ENCODE peak calls at places on chromosome 17, in eight cellular contexts. One of them, this sample, is unnamed.
A peak's percentile ranks its signal among the peaks of the same experiment; 100 is the strongest.

GRCh38 chr17:70775667-70776066 is 606.3 kb downstream of the KCNJ2 start:
- DNase-seq in AG09309: no peak
- DNase-seq in chondrocyte: no peak
- DNase-seq in GM12865: no peak
- DNase-seq in progenitor cell of endocrine pancreas: no peak
- DNase-seq in adrenal gland: no peak
- DNase-seq in H1: no peak
- DNase-seq in A549: no peak
- DNase-seq in this sample: no peak

GRCh38 chr17:48835971-48836370 is 5.1 kb downstream of the CALCOCO2 start:
- DNase-seq in AG09309: no peak
- DNase-seq in chondrocyte: no peak
- DNase-seq in GM12865: peak; percentile 65
- DNase-seq in progenitor cell of endocrine pancreas: no peak
- DNase-seq in adrenal gland: no peak
- DNase-seq in H1: no peak
- DNase-seq in A549: no peak
- DNase-seq in this sample: no peak

GRCh38 chr17:28347261-28347891 is 10.0 kb downstream of the POLDIP2 start:
- DNase-seq in AG09309: peak; percentile 83
- DNase-seq in chondrocyte: no peak
- DNase-seq in GM12865: no peak
- DNase-seq in progenitor cell of endocrine pancreas: no peak
- DNase-seq in adrenal gland: no peak
- DNase-seq in H1: no peak
- DNase-seq in A549: no peak
- DNase-seq in this sample: peak; percentile 75

GRCh38 chr17:72338847-72339790 is 218.3 kb downstream of the SOX9 start:
- DNase-seq in AG09309: peak; percentile 69
- DNase-seq in chondrocyte: no peak
- DNase-seq in GM12865: no peak
- DNase-seq in progenitor cell of endocrine pancreas: no peak
- DNase-seq in adrenal gland: no peak
- DNase-seq in H1: no peak
- DNase-seq in A549: peak; percentile 53
- DNase-seq in this sample: peak; percentile 40

GRCh38 chr17:46901291-46901690 is 21.7 kb upstream of the GOSR2 start:
- DNase-seq in AG09309: no peak
- DNase-seq in chondrocyte: no peak
- DNase-seq in GM12865: no peak
- DNase-seq in progenitor cell of endocrine pancreas: no peak
- DNase-seq in adrenal gland: no peak
- DNase-seq in H1: no peak
- DNase-seq in A549: no peak
- DNase-seq in this sample: no peak

GRCh38 chr17:42541041-42541833 is 5.2 kb downstream of the NAGLU start:
- DNase-seq in AG09309: no peak
- DNase-seq in chondrocyte: no peak
- DNase-seq in GM12865: no peak
- DNase-seq in progenitor cell of endocrine pancreas: no peak
- DNase-seq in adrenal gland: no peak
- DNase-seq in H1: no peak
- DNase-seq in A549: no peak
- DNase-seq in this sample: no peak

GRCh38 chr17:77644981-77645380 is 313.5 kb upstream of the TNRC6C start:
- DNase-seq in AG09309: no peak
- DNase-seq in chondrocyte: no peak
- DNase-seq in GM12865: no peak
- DNase-seq in progenitor cell of endocrine pancreas: no peak
- DNase-seq in adrenal gland: no peak
- DNase-seq in H1: no peak
- DNase-seq in A549: no peak
- DNase-seq in this sample: no peak

GRCh38 chr17:36616391-36617029 is 15.1 kb downstream of the MRM1 start:
- DNase-seq in AG09309: no peak
- DNase-seq in chondrocyte: no peak
- DNase-seq in GM12865: no peak
- DNase-seq in progenitor cell of endocrine pancreas: no peak
- DNase-seq in adrenal gland: no peak
- DNase-seq in H1: no peak
- DNase-seq in A549: no peak
- DNase-seq in this sample: no peak

GRCh38 chr17:5788266-5788900 is 204.1 kb upstream of the NLRP1 start:
- DNase-seq in AG09309: no peak
- DNase-seq in chondrocyte: no peak
- DNase-seq in GM12865: no peak
- DNase-seq in progenitor cell of endocrine pancreas: no peak
- DNase-seq in adrenal gland: no peak
- DNase-seq in H1: no peak
- DNase-seq in A549: no peak
- DNase-seq in this sample: no peak

GRCh38 chr17:68424861-68425260 is 32.4 kb downstream of the WIPI1 start:
- DNase-seq in AG09309: no peak
- DNase-seq in chondrocyte: no peak
- DNase-seq in GM12865: no peak
- DNase-seq in progenitor cell of endocrine pancreas: no peak
- DNase-seq in adrenal gland: no peak
- DNase-seq in H1: no peak
- DNase-seq in A549: no peak
- DNase-seq in this sample: no peak

GRCh38 chr17:74704536-74704935 is 8.2 kb downstream of the CD300LF start:
- DNase-seq in AG09309: no peak
- DNase-seq in chondrocyte: no peak
- DNase-seq in GM12865: no peak
- DNase-seq in progenitor cell of endocrine pancreas: no peak
- DNase-seq in adrenal gland: no peak
- DNase-seq in H1: no peak
- DNase-seq in A549: no peak
- DNase-seq in this sample: no peak

GRCh38 chr17:36641877-36642845 is 40.8 kb downstream of the MRM1 start:
- DNase-seq in AG09309: no peak
- DNase-seq in chondrocyte: no peak
- DNase-seq in GM12865: no peak
- DNase-seq in progenitor cell of endocrine pancreas: peak; percentile 25
- DNase-seq in adrenal gland: no peak
- DNase-seq in H1: no peak
- DNase-seq in A549: peak; percentile 22
- DNase-seq in this sample: no peak

GRCh38 chr17:10036511-10037061 is 131.5 kb upstream of the RCVRN start:
- DNase-seq in AG09309: no peak
- DNase-seq in chondrocyte: no peak
- DNase-seq in GM12865: no peak
- DNase-seq in progenitor cell of endocrine pancreas: no peak
- DNase-seq in adrenal gland: no peak
- DNase-seq in H1: no peak
- DNase-seq in A549: no peak
- DNase-seq in this sample: no peak

GRCh38 chr17:79220715-79221291 is 146.2 kb downstream of the ENGASE start:
- DNase-seq in AG09309: no peak
- DNase-seq in chondrocyte: no peak
- DNase-seq in GM12865: no peak
- DNase-seq in progenitor cell of endocrine pancreas: no peak
- DNase-seq in adrenal gland: no peak
- DNase-seq in H1: no peak
- DNase-seq in A549: no peak
- DNase-seq in this sample: no peak

GRCh38 chr17:79851461-79851817 is 12.2 kb upstream of the CBX4 start:
- DNase-seq in AG09309: no peak
- DNase-seq in chondrocyte: no peak
- DNase-seq in GM12865: no peak
- DNase-seq in progenitor cell of endocrine pancreas: no peak
- DNase-seq in adrenal gland: no peak
- DNase-seq in H1: no peak
- DNase-seq in A549: no peak
- DNase-seq in this sample: no peak

GRCh38 chr17:43360376-43360738 is 38.4 kb upstream of the ARL4D start:
- DNase-seq in AG09309: peak; percentile 62
- DNase-seq in chondrocyte: no peak
- DNase-seq in GM12865: no peak
- DNase-seq in progenitor cell of endocrine pancreas: no peak
- DNase-seq in adrenal gland: peak; percentile 47
- DNase-seq in H1: no peak
- DNase-seq in A549: peak; percentile 69
- DNase-seq in this sample: peak; percentile 57

GRCh38 chr17:81083125-81083765 is 48.3 kb downstream of the BAIAP2 start:
- DNase-seq in AG09309: no peak
- DNase-seq in chondrocyte: no peak
- DNase-seq in GM12865: no peak
- DNase-seq in progenitor cell of endocrine pancreas: peak; percentile 40
- DNase-seq in adrenal gland: no peak
- DNase-seq in H1: no peak
- DNase-seq in A549: no peak
- DNase-seq in this sample: no peak

GRCh38 chr17:55513885-55514590 is 2.8 kb upstream of the SMIM36 start:
- DNase-seq in AG09309: no peak
- DNase-seq in chondrocyte: no peak
- DNase-seq in GM12865: peak; percentile 84
- DNase-seq in progenitor cell of endocrine pancreas: peak; percentile 59
- DNase-seq in adrenal gland: peak; percentile 73
- DNase-seq in H1: peak; percentile 36
- DNase-seq in A549: peak; percentile 61
- DNase-seq in this sample: peak; percentile 19

GRCh38 chr17:9925457-9925856 is 20.4 kb upstream of the RCVRN start:
- DNase-seq in AG09309: no peak
- DNase-seq in chondrocyte: no peak
- DNase-seq in GM12865: no peak
- DNase-seq in progenitor cell of endocrine pancreas: no peak
- DNase-seq in adrenal gland: no peak
- DNase-seq in H1: no peak
- DNase-seq in A549: no peak
- DNase-seq in this sample: no peak

GRCh38 chr17:44773140-44773539 is 14.4 kb downstream of the ADAM11 start:
- DNase-seq in AG09309: no peak
- DNase-seq in chondrocyte: peak; percentile 76
- DNase-seq in GM12865: no peak
- DNase-seq in progenitor cell of endocrine pancreas: no peak
- DNase-seq in adrenal gland: no peak
- DNase-seq in H1: no peak
- DNase-seq in A549: no peak
- DNase-seq in this sample: no peak

GRCh38 chr17:44774271-44775135 is 15.7 kb downstream of the ADAM11 start:
- DNase-seq in AG09309: no peak
- DNase-seq in chondrocyte: peak; percentile 95
- DNase-seq in GM12865: peak; percentile 84
- DNase-seq in progenitor cell of endocrine pancreas: peak; percentile 92
- DNase-seq in adrenal gland: peak; percentile 89
- DNase-seq in H1: peak; percentile 56
- DNase-seq in A549: peak; percentile 99
- DNase-seq in this sample: peak; percentile 27

GRCh38 chr17:44775838-44776621 is 17.2 kb downstream of the ADAM11 start:
- DNase-seq in AG09309: no peak
- DNase-seq in chondrocyte: peak; percentile 86
- DNase-seq in GM12865: no peak
- DNase-seq in progenitor cell of endocrine pancreas: no peak
- DNase-seq in adrenal gland: no peak
- DNase-seq in H1: no peak
- DNase-seq in A549: peak; percentile 73
- DNase-seq in this sample: no peak

GRCh38 chr17:44776628-44777393 is 18.0 kb downstream of the ADAM11 start:
- DNase-seq in AG09309: no peak
- DNase-seq in chondrocyte: peak; percentile 73
- DNase-seq in GM12865: no peak
- DNase-seq in progenitor cell of endocrine pancreas: no peak
- DNase-seq in adrenal gland: no peak
- DNase-seq in H1: no peak
- DNase-seq in A549: no peak
- DNase-seq in this sample: no peak

GRCh38 chr17:44775136-44775837 is 16.5 kb downstream of the ADAM11 start:
- DNase-seq in AG09309: peak; percentile 81
- DNase-seq in chondrocyte: peak; percentile 98
- DNase-seq in GM12865: peak; percentile 98
- DNase-seq in progenitor cell of endocrine pancreas: peak; percentile 97
- DNase-seq in adrenal gland: peak; percentile 97
- DNase-seq in H1: peak; percentile 99
- DNase-seq in A549: peak; percentile 99
- DNase-seq in this sample: peak; percentile 93
- TF ChIP-seq CTCF in AG09309: no peak
- TF ChIP-seq CTCF in chondrocyte: peak; percentile 43
- TF ChIP-seq CTCF in GM12865: no peak
- TF ChIP-seq CTCF in progenitor cell of endocrine pancreas: no peak
- TF ChIP-seq CTCF in adrenal gland: no peak
- TF ChIP-seq CTCF in H1: no peak
- TF ChIP-seq CTCF in A549: peak; percentile 34
- TF ChIP-seq CTCF in this sample: no peak

GRCh38 chr17:65794572-65794971 is 233.1 kb upstream of the AXIN2 start:
- DNase-seq in AG09309: no peak
- DNase-seq in chondrocyte: no peak
- DNase-seq in GM12865: peak; percentile 31
- DNase-seq in progenitor cell of endocrine pancreas: no peak
- DNase-seq in adrenal gland: no peak
- DNase-seq in H1: no peak
- DNase-seq in A549: peak; percentile 49
- DNase-seq in this sample: no peak
- TF ChIP-seq CTCF in AG09309: peak; percentile 53
- TF ChIP-seq CTCF in chondrocyte: peak; percentile 68
- TF ChIP-seq CTCF in GM12865: peak; percentile 51
- TF ChIP-seq CTCF in progenitor cell of endocrine pancreas: peak; percentile 52
- TF ChIP-seq CTCF in adrenal gland: peak; percentile 22
- TF ChIP-seq CTCF in H1: peak; percentile 76
- TF ChIP-seq CTCF in A549: peak; percentile 53
- TF ChIP-seq CTCF in this sample: peak; percentile 40

GRCh38 chr17:40035162-40035559 is 19.0 kb downstream of the MED24 start:
- DNase-seq in AG09309: no peak
- DNase-seq in chondrocyte: no peak
- DNase-seq in GM12865: no peak
- DNase-seq in progenitor cell of endocrine pancreas: no peak
- DNase-seq in adrenal gland: no peak
- DNase-seq in H1: peak; percentile 43
- DNase-seq in A549: peak; percentile 74
- DNase-seq in this sample: no peak
- TF ChIP-seq CTCF in AG09309: peak; percentile 66
- TF ChIP-seq CTCF in chondrocyte: peak; percentile 80
- TF ChIP-seq CTCF in GM12865: peak; percentile 59
- TF ChIP-seq CTCF in progenitor cell of endocrine pancreas: peak; percentile 63
- TF ChIP-seq CTCF in adrenal gland: peak; percentile 53
- TF ChIP-seq CTCF in H1: peak; percentile 99
- TF ChIP-seq CTCF in A549: peak; percentile 61
- TF ChIP-seq CTCF in this sample: peak; percentile 73

GRCh38 chr17:35117984-35118383 is 1.7 kb downstream of the RAD51D start:
- DNase-seq in AG09309: no peak
- DNase-seq in chondrocyte: no peak
- DNase-seq in GM12865: peak; percentile 72
- DNase-seq in progenitor cell of endocrine pancreas: no peak
- DNase-seq in adrenal gland: no peak
- DNase-seq in H1: no peak
- DNase-seq in A549: no peak
- DNase-seq in this sample: no peak
- TF ChIP-seq CTCF in AG09309: peak; percentile 34
- TF ChIP-seq CTCF in chondrocyte: peak; percentile 61
- TF ChIP-seq CTCF in GM12865: peak; percentile 46
- TF ChIP-seq CTCF in progenitor cell of endocrine pancreas: no peak
- TF ChIP-seq CTCF in adrenal gland: no peak
- TF ChIP-seq CTCF in H1: peak; percentile 8
- TF ChIP-seq CTCF in A549: peak; percentile 42
- TF ChIP-seq CTCF in this sample: peak; percentile 23